ENCODE peak calls at places on chromosomes 11 and 22, in five cellular contexts. M, R, S, D and U are unnamed samples.
A peak's percentile ranks its signal among the peaks of the same experiment; 100 is the strongest.

GRCh38 chr11:1260023-1260501 is 37.2 kb downstream of the MUC5B start:
- DNase-seq in D (no peak), M (peak; percentile 74), R (peak; percentile 48), S (no peak), U (no peak)

GRCh38 chr22:23565942-23566715 is 14.0 kb downstream of the IGLL1 start:
- DNase-seq in D (no peak), M (peak; percentile 80), S (no peak), R (no peak), U (no peak)

GRCh38 chr11:95147364-95147905 is 57.8 kb downstream of the ENDOD1 start:
- DNase-seq in M (no peak), D (no peak), S (peak; percentile 88), R (peak; percentile 94), U (no peak)

GRCh38 chr11:7270233-7270760 is 18.6 kb downstream of the SYT9 start:
- DNase-seq in M (no peak), S (no peak), D (no peak), R (no peak), U (no peak)

GRCh38 chr22:24518774-24519485 is 23.8 kb downstream of the UPB1 start:
- DNase-seq in R (no peak), M (no peak), S (no peak), D (no peak), U (no peak)

GRCh38 chr11:122731500-122731913 is 76.0 kb downstream of the UBASH3B start:
- DNase-seq in D (no peak), S (peak; percentile 81), M (no peak), R (peak; percentile 87), U (no peak)

GRCh38 chr22:46122980-46123693 is 27.2 kb upstream of the PPARA start:
- DNase-seq in D (no peak), M (no peak), R (no peak), S (no peak), U (no peak)

GRCh38 chr11:99069831-99070444 is 49.2 kb downstream of the CNTN5 start:
- DNase-seq in R (peak; percentile 39), D (no peak), M (peak; percentile 80), S (peak; percentile 37), U (no peak)

GRCh38 chr22:42299586-42300285 is 29.3 kb upstream of the TCF20 start:
- DNase-seq in D (peak; percentile 74), M (peak; percentile 80), S (no peak), R (no peak), U (no peak)

GRCh38 chr22:46457502-46458488 is 79.6 kb downstream of the CELSR1 start:
- DNase-seq in M (no peak), R (no peak), D (no peak), S (peak; percentile 12), U (no peak)

GRCh38 chr22:41762980-41763779 is 37.3 kb upstream of the CCDC134 start:
- DNase-seq in R (peak; percentile 5), D (peak; percentile 30), M (peak; percentile 96), S (no peak), U (no peak)

GRCh38 chr11:12266943-12267342 is 110.4 kb upstream of the PARVA start:
- DNase-seq in R (no peak), S (no peak), M (peak; percentile 81), D (no peak), U (no peak)

GRCh38 chr22:30773919-30774318 is 79.2 kb downstream of the OSBP2 start:
- DNase-seq in R (no peak), D (no peak), S (no peak), M (no peak), U (no peak)

GRCh38 chr22:49369726-49370717 is 457.7 kb downstream of the BRD1 start:
- DNase-seq in D (no peak), M (peak; percentile 42), R (no peak), S (no peak), U (no peak)

GRCh38 chr22:48441553-48441850 is 1386.2 kb downstream of the BRD1 start:
- DNase-seq in M (no peak), S (no peak), R (no peak), D (no peak), U (no peak)

GRCh38 chr11:112961751-112962747 is 829 bp downstream of the NCAM1 start:
- DNase-seq in S (no peak), D (peak; percentile 31), R (no peak), M (peak; percentile 66), U (no peak)

GRCh38 chr11:125871391-125872137 is 15.9 kb upstream of the HYLS1 start:
- DNase-seq in D (no peak), S (peak; percentile 18), R (peak; percentile 48), M (peak; percentile 88), U (peak; percentile 24)

GRCh38 chr11:131686836-131687235 is 316.4 kb downstream of the NTM start:
- DNase-seq in D (no peak), R (no peak), M (peak; percentile 41), S (no peak), U (no peak)

GRCh38 chr11:15972838-15973237 is 383.5 kb downstream of the SOX6 start:
- DNase-seq in D (no peak), M (no peak), S (no peak), R (no peak), U (no peak)

GRCh38 chr11:12287374-12288211 is 89.8 kb upstream of the PARVA start:
- DNase-seq in S (peak; percentile 99), D (no peak), M (peak; percentile 93), R (peak; percentile 90), U (no peak)

GRCh38 chr22:25666308-25666707 is 75.7 kb upstream of the MYO18B start:
- DNase-seq in D (no peak), R (no peak), M (no peak), S (no peak), U (no peak)

GRCh38 chr11:2314136-2314524 is 12.3 kb downstream of the TSPAN32 start:
- DNase-seq in D (no peak), R (no peak), S (no peak), M (no peak), U (no peak)

DNA sequence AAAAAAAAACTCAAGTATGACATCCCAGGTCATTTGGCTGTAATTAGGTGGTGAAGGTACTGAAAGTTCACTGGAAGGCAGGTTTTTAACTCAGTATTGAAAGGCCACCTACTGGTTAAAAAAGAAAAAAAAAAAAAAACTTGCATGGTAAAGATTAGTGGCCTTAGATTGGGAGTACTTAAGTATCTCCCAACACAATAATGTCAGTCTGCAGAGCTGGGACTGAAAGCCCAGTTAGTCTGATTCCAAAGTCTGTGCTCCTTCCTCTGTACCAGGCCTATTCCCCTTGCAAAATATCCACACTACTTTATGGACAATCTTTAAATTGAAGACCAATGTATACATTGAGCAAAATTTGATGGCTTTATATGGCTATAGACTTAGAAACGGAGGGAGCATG is 85.5 kb downstream of the NOX4 start:
- DNase-seq in S (peak; percentile 9), R (peak; percentile 47), M (no peak), D (no peak), U (no peak)
- TF ChIP-seq CTCF in S (no peak), R (peak; percentile 60), M (peak; percentile 59), D (peak; percentile 40), U (no peak)

DNA sequence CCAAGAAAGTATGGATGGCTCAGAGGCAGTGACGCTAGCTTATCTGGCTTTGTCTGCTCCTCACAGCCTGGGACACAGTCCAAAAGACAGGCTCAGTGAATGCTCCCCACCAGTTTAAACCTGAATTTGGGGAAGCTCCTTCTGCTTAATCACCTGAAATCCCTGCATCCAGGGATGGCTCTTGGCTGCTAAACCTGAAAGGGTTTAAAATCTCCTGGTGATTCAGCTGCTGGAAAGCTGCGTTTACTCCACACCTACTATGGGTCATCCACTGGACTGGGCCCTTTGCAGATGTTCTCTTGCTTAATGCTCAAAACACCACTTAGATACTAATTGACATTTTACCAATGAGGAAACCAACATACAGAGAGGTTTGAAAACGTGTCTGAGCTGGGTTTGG is 302.0 kb upstream of the NARS2 start:
- DNase-seq in D (no peak), M (no peak), R (no peak), S (no peak), U (no peak)
- TF ChIP-seq CTCF in D (no peak), M (no peak), R (no peak), S (no peak), U (no peak)

GRCh38 chr22:34414467-34415440 is 494.5 kb upstream of the LARGE1 start:
- DNase-seq in S (no peak), R (peak; percentile 46), M (peak; percentile 93), D (peak; percentile 67), U (no peak)
- TF ChIP-seq CTCF in S (no peak), R (peak; percentile 36), M (peak; percentile 95), D (peak; percentile 79), U (no peak)

GRCh38 chr11:44192701-44193100 is 97.2 kb downstream of the EXT2 start:
- DNase-seq in S (no peak), M (no peak), R (no peak), D (no peak), U (no peak)

GRCh38 chr11:44189986-44190882 is 94.8 kb downstream of the EXT2 start:
- DNase-seq in R (no peak), S (no peak), D (no peak), M (no peak), U (no peak)

GRCh38 chr11:44192015-44192380 is 96.5 kb downstream of the EXT2 start:
- DNase-seq in D (no peak), M (no peak), R (no peak), S (no peak), U (no peak)

GRCh38 chr11:44190883-44191230 is 95.4 kb downstream of the EXT2 start:
- DNase-seq in D (no peak), R (peak; percentile 40), S (no peak), M (no peak), U (no peak)

DNA sequence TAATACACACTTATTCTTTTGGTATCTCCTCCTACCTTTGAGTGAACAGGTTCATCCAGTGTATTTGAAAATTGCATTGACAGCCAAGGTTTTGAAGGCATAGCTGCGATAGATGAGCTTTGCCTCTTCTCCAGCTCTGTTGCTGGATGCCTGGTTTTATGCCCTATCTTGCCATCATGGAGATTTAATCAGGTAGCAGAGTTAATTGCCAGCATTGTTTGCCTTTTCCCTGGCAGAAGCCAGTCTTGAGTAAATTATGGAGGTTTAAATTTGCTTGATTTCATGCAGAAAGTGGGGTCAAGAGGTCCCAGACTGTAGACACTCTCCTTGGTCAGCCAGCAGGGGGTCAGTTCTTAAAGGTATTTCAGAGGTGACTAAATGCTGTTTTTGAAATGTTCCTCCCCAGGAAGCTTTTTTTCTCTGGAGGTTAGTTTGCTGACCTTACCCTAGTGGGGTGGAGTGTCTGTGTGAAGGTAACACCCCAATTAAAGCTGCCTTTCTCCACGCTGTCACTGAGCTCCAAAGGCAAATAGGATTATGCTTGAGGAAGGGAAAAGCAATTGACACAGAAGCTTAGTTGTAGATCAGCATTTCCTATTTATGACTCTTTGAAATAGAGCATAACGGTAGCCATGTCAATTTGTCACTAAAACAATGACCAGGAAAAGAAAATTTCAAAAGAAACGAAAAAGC is 96.0 kb downstream of the EXT2 start:
- DNase-seq in D (no peak), S (no peak), M (no peak), R (no peak), U (no peak)
- TF ChIP-seq CTCF in D (no peak), S (no peak), M (no peak), R (no peak), U (no peak)

GRCh38 chr11:20355221-20356219 is 8.0 kb upstream of the HTATIP2 start:
- DNase-seq in M (peak; percentile 78), D (no peak), S (peak; percentile 58), R (peak; percentile 68), U (no peak)
- TF ChIP-seq CTCF in M (peak; percentile 85), D (peak; percentile 68), S (peak; percentile 77), R (peak; percentile 69), U (no peak)

GRCh38 chr22:18998998-18999397 is 62.9 kb upstream of the PRODH start:
- DNase-seq in D (no peak), M (peak; percentile 90), S (no peak), R (no peak), U (no peak)
- TF ChIP-seq CTCF in D (peak; percentile 45), M (peak; percentile 96), S (peak; percentile 29), R (peak; percentile 48), U (no peak)